ENCODE peak calls at places on chromosomes 6 and 20, in nine cellular contexts. P is RCC 7860; V is COR-L47; J is stimulated activated CD8-positive, alpha-beta memory T cell treated with anti-CD3 and anti-CD28 coated beads, Interleukin-7, amount 100 ng/mL, for 1 hour; I is uterus; Y is fibroblast of mammary gland; R is substantia nigra; U is osteoblast; B is ovary. F is an unnamed sample.

GRCh38 chr6:42960243-42961019 is at the start of gene GNMT:
- DNase-seq in P (no peak), V (peak), J (no peak), R (no peak), U (peak), B (peak), Y (no peak), I (peak), F (peak)

GRCh38 chr6:13355969-13356368 is 27.6 kb upstream of the TBC1D7 start:
- DNase-seq in Y (no peak), B (no peak), U (no peak), R (no peak), J (no peak), P (no peak), V (no peak), I (no peak), F (no peak)

GRCh38 chr6:31227143-31227542 is 44.7 kb downstream of the HLA-C start:
- DNase-seq in B (no peak), V (no peak), J (no peak), R (no peak), P (no peak), I (no peak), U (no peak), Y (no peak), F (no peak)

GRCh38 chr6:16450285-16450684 is 211.9 kb downstream of the GMPR start:
- DNase-seq in V (no peak), Y (peak), P (peak), U (no peak), R (no peak), J (no peak), I (no peak), B (no peak), F (no peak)

GRCh38 chr6:37680668-37681067 is 17.0 kb downstream of the MDGA1 start:
- DNase-seq in B (no peak), I (peak), U (peak), Y (no peak), R (peak), P (no peak), V (peak), J (no peak), F (no peak)

GRCh38 chr6:4348462-4349112 is 213.2 kb upstream of the ECI2 start:
- DNase-seq in U (peak), V (no peak), P (no peak), B (no peak), Y (peak), I (peak), R (no peak), J (no peak), F (no peak)

GRCh38 chr6:73774311-73774766 is 78.3 kb downstream of the CD109 start:
- DNase-seq in V (no peak), Y (peak), P (no peak), U (peak), J (no peak), B (no peak), I (peak), R (no peak), F (peak)

GRCh38 chr6:11921017-11921438 is 91.1 kb upstream of the HIVEP1 start:
- DNase-seq in I (peak), R (no peak), U (peak), B (no peak), J (no peak), Y (peak), V (no peak), P (peak), F (peak)

GRCh38 chr20:38231786-38232130 is 28.8 kb downstream of the KIAA1755 start:
- DNase-seq in Y (peak), B (no peak), U (peak), V (no peak), J (no peak), P (no peak), R (no peak), I (peak), F (peak)

GRCh38 chr6:10073326-10073725 is 341.5 kb downstream of the TFAP2A start:
- DNase-seq in J (no peak), Y (no peak), P (no peak), I (no peak), U (peak), R (no peak), B (no peak), V (no peak), F (no peak)

GRCh38 chr6:2614842-2615241 is 135.9 kb downstream of the MYLK4 start:
- DNase-seq in B (no peak), R (no peak), J (no peak), I (no peak), P (no peak), V (no peak), Y (no peak), U (no peak), F (no peak)

GRCh38 chr6:116518621-116519020 is 7.2 kb downstream of the CALHM5 start:
- DNase-seq in U (no peak), I (no peak), B (no peak), P (no peak), J (no peak), V (no peak), Y (peak), R (no peak), F (peak)

GRCh38 chr6:3813918-3814317 is 35.3 kb upstream of the FAM50B start:
- DNase-seq in U (no peak), Y (no peak), B (no peak), I (no peak), J (no peak), P (no peak), V (no peak), R (no peak), F (no peak)

GRCh38 chr6:139765825-139766285 is 391.4 kb upstream of the CITED2 start:
- DNase-seq in B (no peak), I (no peak), P (peak), R (no peak), Y (peak), J (no peak), U (no peak), V (no peak), F (no peak)

GRCh38 chr6:131534654-131534956 is 38.4 kb upstream of the ARG1 start:
- DNase-seq in P (no peak), U (no peak), J (no peak), I (no peak), Y (no peak), V (no peak), R (no peak), B (no peak), F (no peak)

GRCh38 chr6:159790947-159791598 is 806 bp downstream of the MRPL18 start:
- DNase-seq in B (no peak), V (no peak), Y (no peak), P (no peak), R (no peak), U (no peak), I (no peak), J (no peak), F (no peak)

GRCh38 chr6:13711384-13711725 is 280 bp downstream of the RANBP9 start:
- DNase-seq in J (peak), Y (no peak), U (no peak), P (peak), R (no peak), B (no peak), I (no peak), V (no peak), F (no peak)

GRCh38 chr20:63538204-63539091 is 1.3 kb upstream of the PTK6 start:
- DNase-seq in Y (peak), P (peak), B (no peak), I (no peak), V (peak), R (no peak), U (no peak), J (no peak), F (no peak)

GRCh38 chr6:114194362-114195343 is 148.2 kb downstream of the HS3ST5 start:
- DNase-seq in P (no peak), B (no peak), R (no peak), J (no peak), U (no peak), I (no peak), V (no peak), Y (no peak), F (no peak)

GRCh38 chr6:113644861-113645575 is 212.1 kb upstream of the MARCKS start:
- DNase-seq in P (peak), R (no peak), J (no peak), B (no peak), I (no peak), Y (peak), V (no peak), U (peak), F (no peak)

GRCh38 chr6:34396518-34396917 is 4.0 kb upstream of the NUDT3 start:
- DNase-seq in B (no peak), Y (no peak), V (no peak), P (no peak), I (no peak), J (no peak), R (no peak), U (no peak), F (no peak)

GRCh38 chr20:54103067-54103761 is 32.8 kb upstream of the BCAS1 start:
- DNase-seq in V (peak), U (peak), I (peak), P (peak), Y (peak), B (peak), J (peak), R (peak), F (peak)

GRCh38 chr20:36267605-36268500 is 31.6 kb downstream of the AAR2 start:
- DNase-seq in R (no peak), U (peak), I (no peak), V (no peak), P (no peak), B (no peak), Y (no peak), J (no peak), F (no peak)

GRCh38 chr6:101909376-101909775 is 515.9 kb downstream of the GRIK2 start:
- DNase-seq in P (no peak), Y (no peak), B (no peak), R (no peak), V (no peak), J (no peak), U (no peak), I (no peak), F (no peak)

GRCh38 chr6:15431762-15432495 is 186.1 kb downstream of the JARID2 start:
- DNase-seq in Y (peak), U (no peak), J (no peak), B (no peak), V (no peak), I (no peak), R (no peak), P (peak), F (no peak)

GRCh38 chr6:162056745-162057144 is 670.8 kb downstream of the PRKN start:
- DNase-seq in Y (peak), V (no peak), I (no peak), R (no peak), J (no peak), P (peak), B (no peak), U (peak), F (peak)

GRCh38 chr20:9300534-9300933 is 213.9 kb upstream of the LAMP5 start:
- DNase-seq in U (no peak), J (no peak), R (no peak), Y (no peak), P (no peak), I (no peak), V (no peak), B (no peak), F (no peak)

GRCh38 chr6:68774843-68775242 is 139.8 kb downstream of the ADGRB3 start:
- DNase-seq in U (no peak), P (no peak), J (no peak), V (no peak), I (no peak), R (no peak), B (no peak), Y (no peak), F (no peak)

GRCh38 chr6:87742106-87742505 is 40.1 kb upstream of the AKIRIN2 start:
- DNase-seq in J (peak), I (no peak), V (no peak), R (no peak), Y (no peak), B (no peak), U (no peak), P (no peak), F (no peak)

GRCh38 chr20:30610044-30610693 is 647.3 kb upstream of the DEFB115 start:
- DNase-seq in Y (no peak), U (no peak), I (no peak), V (no peak), R (no peak), P (no peak), B (peak), J (no peak), F (no peak)

GRCh38 chr6:106519460-106520394 is 109.6 kb downstream of the RTN4IP1 start:
- DNase-seq in R (no peak), Y (peak), I (no peak), P (peak), J (no peak), U (peak), V (no peak), B (no peak), F (peak)

GRCh38 chr6:87697581-87698552 is 4.2 kb downstream of the AKIRIN2 start:
- DNase-seq in R (peak), B (no peak), V (peak), P (no peak), I (no peak), J (no peak), U (peak), Y (peak), F (no peak)

F was measured in left ventricle myocardium superior.